ENCODE peak calls at places on chromosomes 2 and 18, in ten cellular contexts. C is esophagus squamous epithelium, H is dorsolateral prefrontal cortex, Q is ovary, A is thyroid gland, R is fibroblast of lung, T is right lobe of liver, D is cardiac muscle cell, X is body of pancreas, E is endodermal cell. I is an unnamed sample.

GRCh38 chr2:47077442-47078117 is 77.5 kb downstream of the STPG4 start:
- DNase-seq in R (no peak), E (no peak), X (no peak), C (no peak), T (no peak), A (no peak), D (no peak), Q (no peak), H (no peak), I (no peak)

GRCh38 chr18:62952807-62953206 is 237.5 kb downstream of the PHLPP1 start:
- DNase-seq in X (no peak), E (no peak), C (no peak), D (no peak), Q (no peak), T (no peak), A (no peak), R (no peak), H (no peak), I (no peak)

GRCh38 chr2:199570957-199571356 is 113.2 kb upstream of the SATB2 start:
- DNase-seq in C (no peak), R (no peak), H (no peak), X (no peak), Q (no peak), E (no peak), D (no peak), T (no peak), A (no peak), I (no peak)

GRCh38 chr2:20573611-20574422 is 77.1 kb downstream of the HS1BP3 start:
- DNase-seq in T (no peak), E (no peak), H (peak; percentile 71), A (no peak), X (no peak), C (no peak), Q (peak; percentile 73), R (peak; percentile 94), D (no peak), I (no peak)

GRCh38 chr2:71609958-71610357 is 156.6 kb downstream of the DYSF start:
- DNase-seq in C (no peak), X (peak; percentile 6), Q (no peak), A (no peak), E (no peak), H (peak; percentile 14), D (no peak), T (no peak), R (peak; percentile 75), I (peak; percentile 23)

GRCh38 chr2:155368934-155369333 is 670.4 kb downstream of the KCNJ3 start:
- DNase-seq in A (no peak), E (no peak), R (peak; percentile 9), C (no peak), X (no peak), D (peak; percentile 34), T (no peak), Q (no peak), H (no peak), I (no peak)

GRCh38 chr2:196453613-196454047 is 185.9 kb upstream of the CCDC150 start:
- DNase-seq in Q (no peak), R (peak; percentile 74), D (peak; percentile 44), H (no peak), X (peak; percentile 15), T (peak; percentile 50), E (peak; percentile 78), C (no peak), A (peak; percentile 26), I (no peak)

GRCh38 chr2:141560723-141561122 is 570.1 kb downstream of the LRP1B start:
- DNase-seq in H (no peak), C (no peak), E (no peak), Q (no peak), X (no peak), D (no peak), A (no peak), T (no peak), R (no peak), I (no peak)

GRCh38 chr2:216666461-216667233 is 28.7 kb downstream of the IGFBP5 start:
- DNase-seq in Q (peak; percentile 73), X (peak; percentile 75), A (peak; percentile 73), R (peak; percentile 72), T (peak; percentile 64), E (peak; percentile 97), C (no peak), H (peak; percentile 88), D (peak; percentile 74), I (no peak)

DNA sequence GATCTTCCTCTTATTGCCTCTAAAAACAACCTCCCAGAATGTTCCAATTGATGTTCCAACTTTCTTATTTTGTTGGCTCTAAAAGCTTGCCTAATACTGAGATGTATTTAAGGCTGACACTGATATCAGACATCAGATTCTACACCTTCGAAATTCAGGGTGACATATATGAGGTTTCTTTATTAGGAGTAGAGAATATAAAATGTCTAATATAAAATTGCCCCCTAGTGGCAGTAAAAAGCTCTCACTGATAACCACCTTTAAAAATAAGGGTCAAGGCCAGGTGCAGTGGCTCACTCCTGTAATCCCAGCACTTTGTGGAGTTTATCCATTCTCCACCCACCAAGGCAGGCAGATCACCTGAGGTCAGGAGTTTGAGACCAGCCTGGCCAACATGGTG is 789.7 kb upstream of the SLC39A10 start:
- DNase-seq in E (no peak), T (no peak), Q (no peak), A (no peak), H (no peak), C (no peak), X (no peak), D (peak; percentile 35), R (peak; percentile 1), I (no peak)
- TF ChIP-seq CTCF in E (peak; percentile 86), T (peak; percentile 42), Q (no peak), A (no peak), H (peak; percentile 36), C (no peak), X (no peak), D (peak; percentile 33), R (peak; percentile 22), I (peak; percentile 8)

GRCh38 chr18:35477497-35477896 is 20.3 kb downstream of the INO80C start:
- DNase-seq in R (no peak), A (no peak), C (no peak), E (no peak), D (no peak), X (no peak), Q (no peak), T (no peak), H (no peak), I (no peak)

GRCh38 chr18:35477974-35478373 is 19.8 kb downstream of the INO80C start:
- DNase-seq in D (no peak), H (no peak), T (no peak), Q (no peak), C (no peak), X (no peak), R (no peak), E (no peak), A (no peak), I (no peak)

GRCh38 chr18:35481960-35482366 is 15.8 kb downstream of the INO80C start:
- DNase-seq in H (no peak), E (no peak), Q (no peak), D (no peak), R (no peak), T (no peak), C (no peak), A (no peak), X (no peak), I (no peak)

GRCh38 chr18:35479911-35480586 is 17.7 kb downstream of the INO80C start:
- DNase-seq in E (no peak), D (no peak), H (no peak), X (no peak), Q (no peak), C (no peak), A (peak; percentile 25), T (no peak), R (no peak), I (no peak)

DNA sequence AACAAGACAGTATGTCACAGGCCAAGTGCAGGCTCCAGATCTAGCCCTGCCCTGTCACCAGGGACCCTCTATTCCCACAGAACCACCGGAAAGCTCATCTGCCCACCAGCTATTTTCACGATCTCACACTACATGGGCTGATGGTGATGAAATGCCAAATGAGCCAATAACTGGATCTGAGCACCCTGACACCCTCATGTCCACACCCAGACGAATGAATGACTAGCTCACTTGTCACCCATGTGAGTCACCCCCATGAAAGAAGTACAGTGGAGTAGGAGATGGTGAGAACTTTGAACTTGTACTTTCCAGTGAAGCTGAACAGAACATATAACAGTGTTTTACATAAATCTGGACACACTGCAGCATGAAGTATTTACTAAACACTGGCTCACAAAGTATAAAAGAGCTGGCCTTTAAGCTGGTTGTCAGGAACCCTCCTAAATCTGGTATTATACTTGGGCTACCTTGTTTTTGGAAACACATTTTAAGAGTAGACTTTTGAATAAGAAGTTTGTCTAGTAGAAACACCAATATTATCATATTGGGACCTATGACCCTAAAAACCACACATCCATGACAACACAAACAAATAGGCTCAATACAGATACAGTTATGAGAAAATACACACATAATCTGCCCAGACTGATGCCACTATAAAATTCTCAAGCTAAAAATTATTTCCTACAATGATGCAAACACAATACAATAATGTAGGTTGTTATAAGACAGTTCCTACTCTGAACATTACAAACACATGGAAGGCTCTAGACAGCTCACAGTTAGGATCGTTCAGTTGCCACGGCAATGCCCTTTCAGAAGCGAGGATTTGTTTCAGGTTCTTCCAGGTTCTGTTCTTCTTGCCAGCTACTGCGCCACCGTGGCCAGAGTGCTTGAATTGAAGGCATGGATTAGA is 19.0 kb downstream of the INO80C start:
- DNase-seq in D (no peak), R (peak; percentile 80), A (peak; percentile 70), T (no peak), H (no peak), E (no peak), X (no peak), Q (no peak), C (no peak), I (peak; percentile 39)
- H3K4me3 ChIP-seq in D (no peak overlapping the region), R (no peak overlapping the region), A (no peak overlapping the region), T (no peak overlapping the region), H (no peak overlapping the region), E (no peak overlapping the region), X (no peak overlapping the region), Q (no peak overlapping the region), C (no peak overlapping the region), I (no peak overlapping the region)

DNA sequence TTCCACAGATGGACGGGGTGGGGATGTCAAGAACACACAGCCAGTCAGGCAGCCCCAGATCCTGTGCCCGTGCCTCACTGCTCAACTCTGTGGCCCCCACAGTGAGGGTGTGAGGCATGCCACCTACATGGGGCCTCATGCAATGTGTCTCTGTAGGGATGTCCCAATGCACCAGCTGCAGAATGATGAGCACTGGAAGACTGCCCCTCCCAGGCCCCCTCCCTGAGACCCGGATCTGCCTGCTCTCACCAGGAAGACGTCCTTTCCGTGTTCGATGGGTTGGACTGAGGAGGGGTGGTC is 124.2 kb downstream of the TWIST2 start:
- DNase-seq in A (no peak), E (no peak), T (no peak), D (no peak), X (no peak), H (no peak), C (no peak), R (no peak), Q (peak; percentile 28), I (no peak)
- TF ChIP-seq CTCF in A (no peak), E (no peak), T (no peak), D (no peak), X (no peak), H (no peak), C (no peak), R (no peak), Q (no peak), I (no peak)

DNA sequence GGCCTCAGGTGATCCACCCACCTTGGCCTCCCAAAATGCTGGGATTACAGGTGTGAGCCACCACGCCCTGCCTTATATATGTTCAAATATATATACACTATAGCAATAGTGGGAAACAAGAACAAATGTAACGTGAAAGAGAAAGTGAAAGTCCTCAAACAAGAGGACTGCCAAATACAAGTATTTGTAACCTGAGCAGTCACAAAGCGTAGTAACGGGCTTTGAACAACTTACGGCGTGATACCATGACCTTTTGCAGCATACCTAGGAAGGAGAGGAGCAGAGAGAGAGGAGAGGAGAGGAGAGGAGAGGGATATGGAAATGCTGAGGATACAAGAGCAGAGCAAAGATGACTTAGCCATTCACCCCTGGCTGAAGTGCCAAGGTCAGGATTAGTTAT is 113.8 kb upstream of the RGPD4 start:
- DNase-seq in H (no peak), A (no peak), T (no peak), R (no peak), Q (no peak), D (no peak), C (no peak), X (no peak), E (no peak), I (no peak)
- H3K4me3 ChIP-seq in H (no peak overlapping the region), A (no peak overlapping the region), T (peak overlapping the region; percentile 43), R (no peak overlapping the region), Q (no peak overlapping the region), D (no peak overlapping the region), C (peak overlapping the region; percentile 31), X (no peak overlapping the region), E (no peak overlapping the region), I (no peak overlapping the region)